ENCODE peak calls at places on chromosomes 13 and 19, in five cellular contexts. E is HCT116, Q is HepG2, B is H1, C is K562. W is an unnamed sample.

GRCh38 chr13:43522788-43523187 is 264.0 kb downstream of the ENOX1 start:
- DNase-seq in E (no peak), Q (no peak), B (no peak), C (no peak), W (no peak)

GRCh38 chr13:100721885-100722512 is 47.4 kb upstream of the TMTC4 start:
- DNase-seq in E (peak), Q (peak), B (peak), C (peak), W (peak)

GRCh38 chr19:19600793-19601346 is 17.6 kb downstream of the PBX4 start:
- DNase-seq in E (no peak), Q (no peak), B (no peak), C (no peak), W (no peak)

GRCh38 chr19:45954132-45954531 is 19.5 kb downstream of the NOVA2 start:
- DNase-seq in E (no peak), Q (no peak), B (no peak), C (no peak), W (no peak)

GRCh38 chr13:23289917-23290357 is 109.2 kb downstream of the SGCG start:
- DNase-seq in E (no peak), Q (no peak), B (no peak), C (peak), W (no peak)

GRCh38 chr13:63628310-63628709 is 2212.7 kb upstream of the PCDH20 start:
- DNase-seq in E (no peak), Q (no peak), B (no peak), C (no peak), W (no peak)

GRCh38 chr13:68927387-68928026 is 1180.1 kb upstream of the ATXN8OS start:
- DNase-seq in E (peak), Q (peak), B (no peak), C (peak), W (no peak)

GRCh38 chr19:21022996-21023395 is 2.5 kb downstream of the ZNF430 start:
- DNase-seq in E (peak), Q (peak), B (no peak), C (peak), W (no peak)

GRCh38 chr13:85379433-85379832 is 419.8 kb downstream of the SLITRK6 start:
- DNase-seq in E (no peak), Q (no peak), B (no peak), C (no peak), W (no peak)

GRCh38 chr13:113545931-113546516 is 38.5 kb upstream of the TFDP1 start:
- DNase-seq in E (no peak), Q (no peak), B (peak), C (no peak), W (no peak)

GRCh38 chr13:50699874-50700663 is 143.4 kb downstream of the DLEU7 start:
- DNase-seq in E (no peak), Q (no peak), B (no peak), C (no peak), W (no peak)

GRCh38 chr13:30153871-30154426 is 153.4 kb downstream of the KATNAL1 start:
- DNase-seq in E (no peak), Q (no peak), B (no peak), C (no peak), W (peak)

GRCh38 chr19:12034610-12035009 is 869 bp downstream of the ZNF433 start:
- DNase-seq in E (no peak), Q (no peak), B (no peak), C (no peak), W (no peak)

GRCh38 chr19:10961073-10961762 is 388 bp downstream of the SMARCA4 start:
- DNase-seq in E (no peak), Q (no peak), B (peak), C (peak), W (peak)

GRCh38 chr13:76016799-76017198 is 380.7 kb downstream of the LMO7 start:
- DNase-seq in E (peak), Q (peak), B (peak), C (peak), W (no peak)

GRCh38 chr13:60351816-60352215 is 45.2 kb upstream of the TDRD3 start:
- DNase-seq in E (no peak), Q (no peak), B (no peak), C (no peak), W (no peak)

GRCh38 chr19:44741258-44741731 is 7.2 kb upstream of the BCL3 start:
- DNase-seq in E (peak), Q (no peak), B (no peak), C (no peak), W (peak)

GRCh38 chr13:70844391-70845108 is 736.3 kb upstream of the KLHL1 start:
- DNase-seq in E (no peak), Q (no peak), B (no peak), C (no peak), W (no peak)

GRCh38 chr13:34249546-34249945 is 431.6 kb downstream of the RFC3 start:
- DNase-seq in E (no peak), Q (no peak), B (no peak), C (no peak), W (no peak)

GRCh38 chr19:47005873-47006272 is 13.8 kb upstream of the NPAS1 start:
- DNase-seq in E (peak), Q (peak), B (no peak), C (no peak), W (peak)

GRCh38 chr19:7863157-7863970 is 10.8 kb downstream of the PRR36 start:
- DNase-seq in E (no peak), Q (no peak), B (peak), C (peak), W (no peak)

DNA sequence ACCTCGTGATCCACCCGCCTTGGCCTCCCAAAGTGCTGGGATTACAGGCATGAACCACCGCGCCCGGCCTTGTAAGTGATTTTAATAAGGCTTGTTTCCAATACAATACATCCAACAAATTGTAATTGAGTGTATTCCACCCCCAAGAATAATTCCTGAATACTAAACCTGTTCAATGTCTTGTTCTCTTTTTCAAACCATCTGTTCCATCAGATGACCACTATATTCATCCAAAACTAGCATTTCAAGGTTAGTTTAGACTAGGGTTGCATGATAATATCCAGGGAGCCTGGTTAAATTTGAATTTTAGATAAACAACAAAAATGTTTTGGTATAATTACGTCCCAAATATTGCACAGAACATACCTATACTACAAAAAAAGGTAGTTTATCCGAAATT is 135.4 kb upstream of the WASF3 start:
- DNase-seq in E (no peak), Q (no peak), B (no peak), C (no peak), W (no peak)
- TF ChIP-seq JUND in E (no peak), Q (no peak), B (no peak), C (no peak), W (no peak)

GRCh38 chr19:35013820-35014754 is 14.0 kb downstream of the GRAMD1A start:
- DNase-seq in E (no peak), Q (no peak), B (no peak), C (no peak), W (no peak)

GRCh38 chr19:35011737-35012682 is 11.9 kb downstream of the GRAMD1A start:
- DNase-seq in E (no peak), Q (no peak), B (no peak), C (no peak), W (no peak)

GRCh38 chr19:35011091-35011689 is 11.1 kb downstream of the GRAMD1A start:
- DNase-seq in E (no peak), Q (no peak), B (no peak), C (no peak), W (no peak)

GRCh38 chr19:35015576-35016351 is 14.5 kb upstream of the SCN1B start:
- DNase-seq in E (no peak), Q (no peak), B (no peak), C (no peak), W (no peak)

DNA sequence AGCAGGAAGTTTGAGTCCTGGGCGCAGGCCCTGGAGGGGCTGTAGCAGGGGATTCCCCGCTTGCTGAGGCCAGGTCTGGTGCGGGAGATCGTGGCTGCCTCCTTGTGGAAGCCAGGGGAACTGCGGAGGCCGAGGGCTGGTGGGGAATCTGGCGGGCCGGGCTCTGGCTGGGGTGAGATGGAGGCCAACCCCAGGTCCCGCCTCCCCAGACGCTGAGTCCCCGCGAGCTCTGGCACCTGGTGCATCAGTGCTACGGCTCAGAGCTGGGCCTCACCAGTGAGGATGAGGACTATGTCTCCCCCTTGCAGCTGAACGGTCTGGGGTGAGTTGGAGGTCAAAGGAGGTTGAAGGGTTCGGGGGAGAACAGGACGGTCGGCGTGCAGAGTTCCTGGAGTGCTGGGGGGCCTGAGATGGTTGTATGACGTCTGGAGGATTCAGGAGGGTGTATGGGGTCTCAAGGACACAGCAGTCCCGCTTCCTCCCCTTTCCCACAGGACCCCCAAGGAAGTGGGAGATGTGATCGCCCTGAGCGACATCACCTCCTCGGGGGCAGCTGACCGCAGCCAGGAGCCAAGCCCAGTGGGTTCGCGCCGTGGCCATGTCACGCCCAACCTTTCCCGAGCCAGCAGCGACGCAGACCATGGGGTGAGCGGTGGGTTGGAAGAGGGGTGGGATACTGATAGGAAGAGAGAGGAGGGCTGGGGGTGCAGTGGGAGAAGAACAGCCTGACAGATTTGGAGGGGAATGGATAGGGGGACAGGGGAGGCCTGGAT is 13.1 kb downstream of the GRAMD1A start:
- DNase-seq in E (no peak), Q (peak), B (peak), C (peak), W (no peak)
- TF ChIP-seq JUND in E (no peak), Q (no peak), B (peak), C (no peak), W (no peak)

DNA sequence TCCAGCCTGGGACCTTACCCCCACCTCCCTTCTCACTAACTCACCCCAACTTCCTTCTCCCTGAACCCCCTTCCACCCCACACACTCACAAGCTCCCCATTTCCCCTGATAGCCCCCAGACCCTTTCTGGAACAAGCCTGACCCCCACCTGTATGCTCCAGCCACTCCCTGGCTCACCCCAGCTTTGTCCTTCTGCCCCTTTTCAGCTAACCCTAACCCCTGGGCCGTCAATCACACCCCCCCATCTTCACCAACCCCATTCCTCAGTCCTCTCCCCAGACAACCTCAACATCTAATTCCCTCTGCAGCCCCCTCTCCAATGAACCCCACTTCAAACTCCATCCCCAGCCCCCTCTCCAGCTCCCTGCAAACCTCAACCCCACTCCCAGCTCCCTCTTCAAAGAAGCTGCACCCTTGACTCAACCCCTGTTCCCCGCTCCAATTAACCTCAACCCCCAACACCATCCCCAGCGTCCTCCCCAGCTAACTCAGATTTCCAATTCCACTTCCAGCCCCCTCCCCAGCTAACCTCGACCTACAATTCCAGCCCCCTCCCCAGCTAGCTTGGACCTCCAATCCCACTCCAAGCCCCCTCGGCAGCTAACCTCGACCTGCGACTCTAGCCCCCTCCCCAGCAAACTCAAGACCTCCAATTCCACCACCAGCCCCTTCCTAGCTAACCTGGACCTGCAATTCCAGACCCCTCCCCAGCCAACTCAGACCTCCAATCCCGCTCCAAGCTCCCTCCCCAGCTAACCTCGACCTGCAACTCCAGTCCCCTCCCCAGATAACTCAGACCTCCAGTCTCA is 929 bp downstream of the GNG7 start:
- DNase-seq in E (no peak), Q (no peak), B (no peak), C (no peak), W (no peak)
- TF ChIP-seq JUND in E (no peak), Q (no peak), B (no peak), C (no peak), W (no peak)

GRCh38 chr13:46172531-46172991 is 9.4 kb downstream of the LCP1 start:
- DNase-seq in E (no peak), Q (no peak), B (no peak), C (no peak), W (no peak)
- TF ChIP-seq JUND in E (no peak), Q (no peak), B (no peak), C (no peak), W (no peak)

DNA sequence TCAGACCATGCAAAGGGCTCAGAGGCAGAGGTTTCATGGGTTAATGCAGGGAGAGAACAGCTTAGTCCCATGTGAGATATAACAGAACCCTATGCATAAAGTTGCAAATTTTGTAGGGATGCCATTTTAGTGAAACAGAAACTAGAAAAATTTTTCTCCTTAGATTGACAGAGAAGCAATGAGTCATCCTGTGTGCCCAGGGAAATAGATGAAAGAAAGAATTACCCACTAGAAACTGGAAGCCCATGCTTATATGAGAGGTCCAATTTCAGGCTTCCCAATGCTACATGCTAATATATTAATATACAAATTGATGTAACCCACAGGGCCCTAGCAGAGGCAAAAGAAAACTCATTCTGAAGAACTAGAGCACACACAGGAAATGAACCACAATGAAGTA is 44.0 kb downstream of the SHISA2 start:
- DNase-seq in E (no peak), Q (no peak), B (no peak), C (no peak), W (no peak)
- TF ChIP-seq JUND in E (no peak), Q (no peak), B (no peak), C (no peak), W (no peak)

DNA sequence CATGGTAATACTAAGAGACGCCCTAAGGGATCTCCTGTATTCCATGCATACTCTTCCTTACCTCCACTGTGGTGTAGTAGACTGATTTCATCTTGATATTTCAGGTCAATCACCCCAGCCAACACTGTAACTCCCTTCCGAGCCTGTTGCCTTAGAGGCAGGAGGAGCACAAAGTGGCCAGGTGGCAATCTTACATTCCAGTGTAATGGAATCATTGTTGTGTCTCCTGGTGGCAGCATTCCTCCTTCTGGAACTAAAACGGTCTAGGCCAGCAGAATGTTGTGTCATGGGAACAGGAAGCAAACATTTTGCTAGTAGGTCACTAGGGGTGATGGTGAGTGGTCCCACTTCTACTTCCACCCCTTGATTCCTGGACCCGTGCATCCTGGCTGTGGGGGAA is 405.7 kb upstream of the SLC10A2 start:
- DNase-seq in E (no peak), Q (no peak), B (no peak), C (no peak), W (no peak)
- TF ChIP-seq JUND in E (no peak), Q (no peak), B (no peak), C (no peak), W (peak)

DNA sequence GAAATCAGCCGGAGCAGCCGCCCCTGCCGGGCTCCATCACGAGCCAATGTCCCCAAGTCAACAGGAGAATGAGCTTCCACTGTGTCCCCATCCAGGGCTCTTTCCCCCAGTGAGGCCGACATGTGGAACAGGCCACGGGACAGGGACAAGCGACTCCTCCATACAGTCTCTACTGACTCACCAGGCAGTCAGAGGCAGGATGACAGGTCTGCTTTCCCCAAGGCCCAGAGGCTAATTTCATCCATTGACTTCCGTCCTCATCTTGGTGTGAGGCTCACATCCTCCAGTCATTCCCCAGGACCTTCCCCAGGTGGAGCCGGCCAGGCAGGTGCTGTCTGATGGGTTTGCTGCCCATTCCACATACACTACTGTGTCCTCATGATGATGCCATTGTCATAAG is 3.5 kb downstream of the CEACAM6 start:
- DNase-seq in E (no peak), Q (no peak), B (no peak), C (no peak), W (no peak)
- TF ChIP-seq JUND in E (no peak), Q (no peak), B (no peak), C (no peak), W (no peak)

W was measured in T47D.